ENCODE peak calls at places on chromosomes 7 and 10, in seven cellular contexts. N is lung; S is CD8-positive, alpha-beta memory T cell; Z is aorta; J is neural progenitor cell; T is mesendoderm; V is upper lobe of right lung. C is an unnamed sample.

GRCh38 chr7:134920026-134920758 is 66.1 kb upstream of the AGBL3 start:
- DNase-seq in N (no peak), J (no peak), S (no peak), T (no peak), Z (no peak), V (no peak), C (peak; percentile 92)

GRCh38 chr10:119595715-119596515 is 849 bp downstream of the TIAL1 start:
- DNase-seq in T (peak; percentile 59), N (peak; percentile 50), Z (peak; percentile 87), V (peak; percentile 84), J (peak; percentile 35), S (peak; percentile 50), C (peak; percentile 80)

GRCh38 chr7:155483868-155484325 is 26.0 kb downstream of the EN2 start:
- DNase-seq in N (no peak), T (no peak), J (no peak), S (no peak), Z (no peak), V (no peak), C (no peak)

GRCh38 chr7:1994931-1995330 is 237.8 kb downstream of the MAD1L1 start:
- DNase-seq in S (no peak), N (no peak), Z (no peak), V (no peak), J (no peak), T (no peak), C (no peak)

GRCh38 chr7:101206665-101207042 is 5.8 kb upstream of the MOGAT3 start:
- DNase-seq in S (no peak), V (no peak), N (no peak), J (no peak), T (no peak), Z (no peak), C (no peak)

GRCh38 chr7:900331-901040 is 24.1 kb downstream of the GET4 start:
- DNase-seq in T (no peak), J (no peak), N (no peak), S (no peak), V (no peak), Z (no peak), C (no peak)

GRCh38 chr10:67506083-67506756 is 189.8 kb downstream of the CTNNA3 start:
- DNase-seq in J (peak; percentile 9), Z (no peak), S (no peak), V (no peak), T (no peak), N (no peak), C (peak; percentile 62)

GRCh38 chr7:347001-347590 is 57.1 kb downstream of the FOXL3 start:
- DNase-seq in Z (no peak), T (no peak), J (no peak), N (no peak), V (no peak), S (no peak), C (no peak)

GRCh38 chr10:17609523-17610079 is 7.6 kb downstream of the HACD1 start:
- DNase-seq in V (no peak), N (no peak), Z (no peak), T (no peak), J (no peak), S (no peak), C (no peak)

GRCh38 chr7:91636129-91636724 is 244.3 kb downstream of the MTERF1 start:
- DNase-seq in V (no peak), Z (no peak), T (peak; percentile 78), J (peak; percentile 70), S (no peak), N (no peak), C (no peak)

GRCh38 chr7:54967384-54967783 is 51.4 kb upstream of the EGFR start:
- DNase-seq in N (peak; percentile 74), V (no peak), J (no peak), Z (no peak), S (no peak), T (peak; percentile 80), C (no peak)

GRCh38 chr7:77538186-77538907 is 1.3 kb downstream of the PTPN12 start:
- DNase-seq in Z (peak; percentile 92), V (peak; percentile 91), T (peak; percentile 98), S (no peak), J (peak; percentile 82), N (peak; percentile 92), C (peak; percentile 98)

DNA sequence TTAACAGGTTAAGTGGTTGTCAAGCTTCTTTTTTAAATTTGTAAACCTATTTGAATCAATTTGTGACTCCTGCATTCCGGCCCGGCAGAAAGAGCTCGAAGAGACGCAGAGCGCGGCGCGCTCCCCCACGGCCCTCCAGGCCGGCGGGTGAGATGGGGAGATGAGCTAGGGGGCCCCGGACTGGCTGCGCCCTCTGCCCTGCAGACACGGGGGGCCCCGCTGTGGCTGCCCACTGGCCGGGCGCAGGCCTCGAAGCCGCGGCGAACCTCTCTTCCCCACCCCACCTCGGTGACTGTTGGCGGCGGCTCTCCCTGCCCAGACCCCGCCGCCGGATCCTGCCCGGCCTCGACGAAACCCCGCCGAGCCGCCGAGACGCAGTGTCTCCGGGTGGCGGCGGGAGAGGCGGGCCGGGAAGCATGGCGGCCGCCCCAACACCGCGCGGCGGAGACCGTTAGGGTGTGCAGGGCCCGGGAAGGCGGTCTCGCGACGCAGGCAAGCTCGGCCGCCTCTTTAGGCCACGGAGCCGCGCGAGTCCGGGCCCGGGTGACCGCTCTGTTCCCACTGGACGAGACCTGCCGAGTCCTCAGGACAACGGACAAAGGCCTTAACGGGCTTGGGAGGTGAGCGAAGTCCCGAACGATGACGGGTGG is 24.1 kb downstream of the NUP42 start:
- DNase-seq in S (peak; percentile 19), J (no peak), Z (no peak), T (no peak), N (no peak), V (no peak), C (no peak)
- H3K4me3 ChIP-seq in S (no peak overlapping the region), J (no peak overlapping the region), Z (no peak overlapping the region), T (no peak overlapping the region), N (peak overlapping the region; percentile 22), V (peak overlapping the region; percentile 35), C (peak overlapping the region; percentile 49)

GRCh38 chr10:5544216-5544805 is 19.6 kb downstream of the CALML3 start:
- DNase-seq in T (no peak), V (peak; percentile 26), J (no peak), S (no peak), N (no peak), Z (no peak), C (no peak)
- H3K4me1 ChIP-seq in T (no peaks in the 10 kb centered on the region), V (peaks cover 39% of the 10 kb centered on the region), J (peaks cover 7% of the 10 kb centered on the region), S (peaks cover 14% of the 10 kb centered on the region), N (no peaks in the 10 kb centered on the region), Z (peaks cover 4% of the 10 kb centered on the region), C (peaks cover 37% of the 10 kb centered on the region)

DNA sequence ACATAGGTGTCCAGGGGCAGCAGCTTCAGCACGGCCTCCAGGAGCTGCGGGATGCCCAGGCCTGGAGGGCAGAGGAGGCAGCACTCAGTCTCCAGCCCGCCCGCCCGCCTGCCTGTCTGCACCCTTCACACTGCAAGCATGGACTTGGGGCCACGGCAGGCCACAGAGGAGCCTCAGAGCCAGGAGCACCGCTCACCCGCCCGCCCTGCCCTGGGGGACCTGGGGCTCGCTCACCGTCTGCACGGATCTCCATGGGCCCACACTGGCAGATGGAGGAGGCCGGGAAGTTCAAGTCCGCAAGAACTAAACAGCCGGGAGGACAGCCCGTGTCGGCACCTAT is 896 bp downstream of the FUOM start:
- DNase-seq in V (no peak), N (no peak), S (no peak), T (no peak), Z (no peak), J (no peak), C (peak; percentile 3)
- H3K4me3 ChIP-seq in V (peak overlapping the region; percentile 68), N (peak overlapping the region; percentile 68), S (peak overlapping the region; percentile 59), T (peak overlapping the region; percentile 82), Z (no peak overlapping the region), J (peak overlapping the region; percentile 93), C (peak overlapping the region; percentile 69)

GRCh38 chr10:73910764-73911552 is at the start of gene PLAU:
- DNase-seq in Z (peak; percentile 84), V (peak; percentile 79), J (peak; percentile 85), N (peak; percentile 62), T (peak; percentile 84), S (peak; percentile 30), C (peak; percentile 61)
- H3K4me1 ChIP-seq in Z (no peaks in the 10 kb centered on the region), V (peaks cover 42% of the 10 kb centered on the region), J (peaks cover 12% of the 10 kb centered on the region), N (no peaks in the 10 kb centered on the region), T (peaks cover 16% of the 10 kb centered on the region), S (peaks cover 34% of the 10 kb centered on the region), C (peaks cover 51% of the 10 kb centered on the region)

GRCh38 chr10:61903991-61904350 is 2.5 kb downstream of the ARID5B start:
- DNase-seq in T (no peak), V (no peak), Z (no peak), J (no peak), N (no peak), S (no peak), C (no peak)
- H3K4me3 ChIP-seq in T (no peak overlapping the region), V (peak overlapping the region; percentile 89), Z (peak overlapping the region; percentile 95), J (peak overlapping the region; percentile 69), N (no peak overlapping the region), S (peak overlapping the region; percentile 98), C (peak overlapping the region; percentile 97)

GRCh38 chr10:73095479-73096021 is 1.1 kb downstream of the P4HA1 start:
- DNase-seq in J (peak; percentile 77), N (peak; percentile 64), S (peak; percentile 55), Z (no peak), V (no peak), T (peak; percentile 84), C (peak; percentile 93)
- H3K4me1 ChIP-seq in J (peaks cover 16% of the 10 kb centered on the region), N (peaks cover 6% of the 10 kb centered on the region), S (peaks cover 14% of the 10 kb centered on the region), Z (peaks cover 2% of the 10 kb centered on the region), V (peaks cover 10% of the 10 kb centered on the region), T (peaks cover 2% of the 10 kb centered on the region), C (peaks cover 33% of the 10 kb centered on the region)

DNA sequence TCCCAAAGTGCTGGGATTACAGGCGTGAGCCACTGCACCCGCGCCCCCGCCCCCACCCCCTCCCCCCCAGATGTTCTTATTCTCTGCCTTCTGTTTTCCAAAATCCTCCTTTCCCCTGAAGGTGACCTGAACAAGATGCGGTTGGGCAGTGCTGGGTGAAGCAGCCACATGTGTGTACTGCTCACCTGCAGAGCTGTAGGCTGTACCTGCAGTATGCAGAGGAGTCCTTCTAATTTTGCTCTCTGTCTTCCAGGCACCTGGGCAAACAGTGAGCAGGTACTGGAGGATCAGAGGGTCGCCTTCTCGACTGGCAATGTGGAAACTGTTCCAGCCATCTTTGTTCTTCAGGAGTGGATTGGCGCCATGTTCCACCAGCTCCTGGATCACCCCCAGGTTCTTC is 2.1 kb downstream of the ANKRD16 start:
- DNase-seq in N (no peak), S (no peak), T (no peak), Z (no peak), V (no peak), J (no peak), C (no peak)
- H3K4me3 ChIP-seq in N (no peak overlapping the region), S (no peak overlapping the region), T (no peak overlapping the region), Z (no peak overlapping the region), V (no peak overlapping the region), J (peak overlapping the region; percentile 80), C (no peak overlapping the region)

C was measured in adipocyte.